ENCODE peak calls at places on chromosomes 4 and X, in four cellular contexts. One of them, this sample, is unnamed.

GRCh38 chr4:13367244-13367643 is 116.9 kb downstream of the RAB28 start:
- DNase-seq in Ammon's horn: no peak
- DNase-seq in GM03348: no peak
- DNase-seq in NCI-H2081: no peak
- DNase-seq in this sample: no peak

GRCh38 chr4:185540040-185540439 is 4.7 kb upstream of the PDLIM3 start:
- DNase-seq in NCI-H2081: no peak
- DNase-seq in GM03348: no peak
- DNase-seq in Ammon's horn: no peak
- DNase-seq in this sample: no peak

GRCh38 chrX:99798951-99799350 is 611.1 kb downstream of the PCDH19 start:
- DNase-seq in GM03348: no peak
- DNase-seq in NCI-H2081: no peak
- DNase-seq in Ammon's horn: no peak
- DNase-seq in this sample: no peak

GRCh38 chr4:163540977-163541376 is 46.5 kb downstream of the TMA16 start:
- DNase-seq in NCI-H2081: no peak
- DNase-seq in GM03348: peak
- DNase-seq in Ammon's horn: no peak
- DNase-seq in this sample: no peak

GRCh38 chr4:168524006-168524405 is 27.2 kb downstream of the PALLD start:
- DNase-seq in NCI-H2081: no peak
- DNase-seq in GM03348: peak
- DNase-seq in Ammon's horn: no peak
- DNase-seq in this sample: no peak

GRCh38 chrX:90040807-90041206 is 119.1 kb downstream of the TGIF2LX start:
- DNase-seq in GM03348: no peak
- DNase-seq in Ammon's horn: no peak
- DNase-seq in NCI-H2081: no peak
- DNase-seq in this sample: no peak

GRCh38 chr4:165198329-165198728 is 9.0 kb upstream of the KLHL2 start:
- DNase-seq in NCI-H2081: no peak
- DNase-seq in Ammon's horn: no peak
- DNase-seq in GM03348: peak
- DNase-seq in this sample: no peak

GRCh38 chr4:65918217-65918616 is 247.9 kb upstream of the EPHA5 start:
- DNase-seq in NCI-H2081: peak
- DNase-seq in Ammon's horn: no peak
- DNase-seq in GM03348: no peak
- DNase-seq in this sample: no peak

GRCh38 chr4:161522031-161522430 is 641.8 kb downstream of the FSTL5 start:
- DNase-seq in GM03348: no peak
- DNase-seq in Ammon's horn: peak
- DNase-seq in NCI-H2081: peak
- DNase-seq in this sample: no peak

GRCh38 chrX:81354954-81355353 is 153.1 kb downstream of the SH3BGRL start:
- DNase-seq in Ammon's horn: no peak
- DNase-seq in GM03348: no peak
- DNase-seq in NCI-H2081: no peak
- DNase-seq in this sample: no peak

GRCh38 chr4:52823478-52824092 is 38.5 kb upstream of the RASL11B start:
- DNase-seq in Ammon's horn: no peak
- DNase-seq in NCI-H2081: no peak
- DNase-seq in GM03348: no peak
- DNase-seq in this sample: no peak

GRCh38 chrX:115030635-115031034 is 13.2 kb upstream of the IL13RA2 start:
- DNase-seq in NCI-H2081: peak
- DNase-seq in GM03348: no peak
- DNase-seq in Ammon's horn: no peak
- DNase-seq in this sample: no peak